ENCODE peak calls at places on chromosomes 7 and 10, in nine cellular contexts. C, M, U, W, T, X, J, L and K are unnamed samples.

GRCh38 chr10:70093335-70093944 is 39.2 kb downstream of the AIFM2 start:
- DNase-seq in U (no peak), W (no peak), J (no peak), L (no peak), C (no peak), M (no peak), X (no peak), T (no peak), K (no peak)

GRCh38 chr10:126090911-126091728 is 194.8 kb downstream of the FANK1 start:
- DNase-seq in T (no peak), W (no peak), C (no peak), U (no peak), J (no peak), L (no peak), M (peak), X (peak), K (no peak)

GRCh38 chr10:114271779-114272167 is 32.7 kb downstream of the VWA2 start:
- DNase-seq in M (peak), C (no peak), X (peak), U (no peak), L (no peak), J (no peak), W (no peak), T (no peak), K (no peak)

GRCh38 chr7:90345548-90346319 is 782 bp upstream of the GTPBP10 start:
- DNase-seq in W (peak), M (peak), J (peak), T (peak), C (no peak), X (peak), U (no peak), L (no peak), K (peak)

GRCh38 chr10:111515706-111516105 is 438.9 kb downstream of the ADRA2A start:
- DNase-seq in X (no peak), T (no peak), W (no peak), M (no peak), J (no peak), C (no peak), U (no peak), L (no peak), K (no peak)

GRCh38 chr7:114644455-114644854 is 229.8 kb downstream of the FOXP2 start:
- DNase-seq in L (no peak), M (no peak), U (no peak), J (no peak), W (no peak), C (no peak), T (no peak), X (no peak), K (no peak)

GRCh38 chr7:22113041-22113440 is 167.3 kb upstream of the CDCA7L start:
- DNase-seq in U (no peak), T (no peak), M (no peak), X (no peak), C (no peak), J (no peak), W (no peak), L (no peak), K (peak)

GRCh38 chr7:151416921-151417320 is 7.1 kb upstream of the WDR86 start:
- DNase-seq in T (no peak), L (no peak), C (no peak), U (no peak), W (no peak), X (no peak), J (no peak), M (no peak), K (no peak)

GRCh38 chr10:127115086-127115485 is 81.3 kb downstream of the INSYN2A start:
- DNase-seq in W (no peak), U (no peak), X (no peak), M (no peak), T (no peak), L (no peak), C (no peak), J (no peak), K (no peak)

GRCh38 chr7:92697012-92697411 is 106.8 kb upstream of the FAM133B start:
- DNase-seq in L (no peak), J (no peak), W (no peak), U (no peak), T (no peak), M (no peak), X (no peak), C (no peak), K (no peak)

GRCh38 chr7:43721193-43721806 is 8.0 kb downstream of the COA1 start:
- DNase-seq in L (no peak), X (peak), C (no peak), M (peak), W (no peak), T (no peak), U (no peak), J (peak), K (peak)

GRCh38 chr7:1452205-1452604 is 7.1 kb downstream of the MICALL2 start:
- DNase-seq in L (no peak), M (no peak), C (no peak), T (no peak), U (no peak), X (no peak), J (no peak), W (no peak), K (no peak)

GRCh38 chr7:25877802-25878789 is 273.9 kb upstream of the NFE2L3 start:
- DNase-seq in M (no peak), W (no peak), T (no peak), X (no peak), U (no peak), C (no peak), J (peak), L (no peak), K (no peak)

GRCh38 chr7:105131033-105131656 is 117.1 kb downstream of the KMT2E start:
- DNase-seq in W (no peak), J (peak), L (no peak), X (no peak), C (no peak), U (no peak), T (no peak), M (no peak), K (no peak)

GRCh38 chr7:129612112-129613015 is 844 bp downstream of the NRF1 start:
- DNase-seq in W (peak), M (no peak), T (no peak), U (peak), X (peak), L (peak), J (peak), C (peak), K (no peak)

GRCh38 chr10:107650939-107651338 is 486.4 kb upstream of the SORCS1 start:
- DNase-seq in T (no peak), W (no peak), M (no peak), L (no peak), C (no peak), U (no peak), J (no peak), X (no peak), K (no peak)

GRCh38 chr7:118642396-118642795 is 417.9 kb downstream of the ANKRD7 start:
- DNase-seq in C (no peak), L (no peak), T (no peak), X (no peak), M (no peak), J (no peak), U (no peak), W (no peak), K (no peak)

GRCh38 chr10:58919927-58920654 is 256.4 kb upstream of the PHYHIPL start:
- DNase-seq in T (no peak), X (peak), C (no peak), J (no peak), M (peak), L (no peak), W (no peak), U (no peak), K (no peak)